ENCODE peak calls at places on chromosomes 3 and 15, in seven cellular contexts. One of them, this sample, is unnamed.

GRCh38 chr15:68609618-68610017 is 30.8 kb downstream of the CORO2B start:
- DNase-seq in ovary: peak; percentile 79
- DNase-seq in Panc1: no peak
- DNase-seq in upper lobe of left lung: no peak
- DNase-seq in aorta: peak; percentile 89
- DNase-seq in H7: no peak
- DNase-seq in fibroblast of the aortic adventitia: peak; percentile 94
- DNase-seq in this sample: no peak

GRCh38 chr3:61928776-61929175 is 367.4 kb downstream of the PTPRG start:
- DNase-seq in upper lobe of left lung: no peak
- DNase-seq in fibroblast of the aortic adventitia: no peak
- DNase-seq in Panc1: no peak
- DNase-seq in aorta: no peak
- DNase-seq in H7: no peak
- DNase-seq in ovary: no peak
- DNase-seq in this sample: no peak

GRCh38 chr15:78950343-78950742 is 5.5 kb upstream of the CTSH start:
- DNase-seq in ovary: no peak
- DNase-seq in aorta: peak; percentile 11
- DNase-seq in upper lobe of left lung: no peak
- DNase-seq in Panc1: no peak
- DNase-seq in H7: no peak
- DNase-seq in fibroblast of the aortic adventitia: no peak
- DNase-seq in this sample: peak; percentile 90

GRCh38 chr15:48385431-48385830 is 54.2 kb downstream of the DUT start:
- DNase-seq in H7: no peak
- DNase-seq in aorta: no peak
- DNase-seq in upper lobe of left lung: no peak
- DNase-seq in ovary: no peak
- DNase-seq in Panc1: no peak
- DNase-seq in fibroblast of the aortic adventitia: peak; percentile 99
- DNase-seq in this sample: no peak

GRCh38 chr15:57562220-57562769 is 29.4 kb upstream of the MYZAP start:
- DNase-seq in fibroblast of the aortic adventitia: no peak
- DNase-seq in ovary: no peak
- DNase-seq in Panc1: no peak
- DNase-seq in upper lobe of left lung: no peak
- DNase-seq in aorta: no peak
- DNase-seq in H7: no peak
- DNase-seq in this sample: no peak

GRCh38 chr3:37456270-37456708 is 281.9 kb upstream of the LRRFIP2 start:
- DNase-seq in upper lobe of left lung: peak; percentile 75
- DNase-seq in H7: no peak
- DNase-seq in aorta: peak; percentile 91
- DNase-seq in fibroblast of the aortic adventitia: peak; percentile 14
- DNase-seq in Panc1: no peak
- DNase-seq in ovary: no peak
- DNase-seq in this sample: peak; percentile 93

GRCh38 chr15:78272326-78272725 is 8.0 kb downstream of the DNAJA4 start:
- DNase-seq in upper lobe of left lung: no peak
- DNase-seq in fibroblast of the aortic adventitia: no peak
- DNase-seq in aorta: no peak
- DNase-seq in H7: peak; percentile 41
- DNase-seq in Panc1: no peak
- DNase-seq in ovary: no peak
- DNase-seq in this sample: no peak

GRCh38 chr3:195197764-195198423 is 73.1 kb downstream of the XXYLT1 start:
- DNase-seq in ovary: no peak
- DNase-seq in H7: no peak
- DNase-seq in aorta: no peak
- DNase-seq in Panc1: no peak
- DNase-seq in upper lobe of left lung: peak; percentile 9
- DNase-seq in fibroblast of the aortic adventitia: peak; percentile 20
- DNase-seq in this sample: no peak

GRCh38 chr3:86208782-86209181 is 782.2 kb downstream of the VGLL3 start:
- DNase-seq in upper lobe of left lung: no peak
- DNase-seq in fibroblast of the aortic adventitia: no peak
- DNase-seq in Panc1: no peak
- DNase-seq in ovary: no peak
- DNase-seq in aorta: no peak
- DNase-seq in H7: no peak
- DNase-seq in this sample: no peak

GRCh38 chr15:48616216-48616615 is 29.3 kb downstream of the FBN1 start:
- DNase-seq in ovary: no peak
- DNase-seq in aorta: no peak
- DNase-seq in Panc1: no peak
- DNase-seq in fibroblast of the aortic adventitia: no peak
- DNase-seq in H7: no peak
- DNase-seq in upper lobe of left lung: no peak
- DNase-seq in this sample: no peak

GRCh38 chr3:144636833-144637232 is 665.2 kb downstream of the DIPK2A start:
- DNase-seq in fibroblast of the aortic adventitia: no peak
- DNase-seq in H7: peak; percentile 3
- DNase-seq in aorta: no peak
- DNase-seq in ovary: no peak
- DNase-seq in Panc1: no peak
- DNase-seq in upper lobe of left lung: no peak
- DNase-seq in this sample: peak; percentile 31

GRCh38 chr15:67753901-67754300 is 71.4 kb upstream of the SKOR1 start:
- DNase-seq in fibroblast of the aortic adventitia: no peak
- DNase-seq in ovary: no peak
- DNase-seq in aorta: no peak
- DNase-seq in H7: no peak
- DNase-seq in Panc1: no peak
- DNase-seq in upper lobe of left lung: no peak
- DNase-seq in this sample: no peak

GRCh38 chr15:71650603-71651002 is 159.8 kb upstream of the NR2E3 start:
- DNase-seq in H7: no peak
- DNase-seq in aorta: no peak
- DNase-seq in ovary: no peak
- DNase-seq in upper lobe of left lung: no peak
- DNase-seq in Panc1: no peak
- DNase-seq in fibroblast of the aortic adventitia: no peak
- DNase-seq in this sample: no peak

GRCh38 chr3:56595956-56596355 is 39.0 kb downstream of the CCDC66 start:
- DNase-seq in ovary: no peak
- DNase-seq in aorta: no peak
- DNase-seq in upper lobe of left lung: no peak
- DNase-seq in fibroblast of the aortic adventitia: no peak
- DNase-seq in H7: no peak
- DNase-seq in Panc1: no peak
- DNase-seq in this sample: no peak

GRCh38 chr15:99167201-99167600 is 62.3 kb downstream of the SYNM start:
- DNase-seq in aorta: no peak
- DNase-seq in upper lobe of left lung: no peak
- DNase-seq in H7: no peak
- DNase-seq in Panc1: no peak
- DNase-seq in ovary: no peak
- DNase-seq in fibroblast of the aortic adventitia: no peak
- DNase-seq in this sample: no peak

GRCh38 chr15:71515375-71516186 is 294.8 kb upstream of the NR2E3 start:
- DNase-seq in aorta: no peak
- DNase-seq in ovary: no peak
- DNase-seq in H7: no peak
- DNase-seq in Panc1: no peak
- DNase-seq in fibroblast of the aortic adventitia: no peak
- DNase-seq in upper lobe of left lung: peak; percentile 24
- DNase-seq in this sample: peak; percentile 31

GRCh38 chr3:113273604-113274003 is 62.2 kb downstream of the BOC start:
- DNase-seq in ovary: no peak
- DNase-seq in H7: no peak
- DNase-seq in upper lobe of left lung: no peak
- DNase-seq in Panc1: no peak
- DNase-seq in aorta: no peak
- DNase-seq in fibroblast of the aortic adventitia: no peak
- DNase-seq in this sample: no peak

GRCh38 chr15:100528833-100529428 is at the start of gene CERS3:
- DNase-seq in H7: no peak
- DNase-seq in aorta: no peak
- DNase-seq in fibroblast of the aortic adventitia: no peak
- DNase-seq in ovary: no peak
- DNase-seq in upper lobe of left lung: no peak
- DNase-seq in Panc1: no peak
- DNase-seq in this sample: no peak

GRCh38 chr3:134449277-134449676 is 36.5 kb downstream of the ANAPC13 start:
- DNase-seq in H7: peak; percentile 70
- DNase-seq in Panc1: no peak
- DNase-seq in ovary: no peak
- DNase-seq in upper lobe of left lung: peak; percentile 29
- DNase-seq in aorta: no peak
- DNase-seq in fibroblast of the aortic adventitia: peak; percentile 56
- DNase-seq in this sample: peak; percentile 49

GRCh38 chr3:153026026-153026425 is 136.0 kb upstream of the RAP2B start:
- DNase-seq in upper lobe of left lung: no peak
- DNase-seq in fibroblast of the aortic adventitia: peak; percentile 76
- DNase-seq in ovary: no peak
- DNase-seq in Panc1: no peak
- DNase-seq in H7: no peak
- DNase-seq in aorta: no peak
- DNase-seq in this sample: peak; percentile 23

GRCh38 chr3:174533286-174533685 is 325.8 kb upstream of the NAALADL2 start:
- DNase-seq in H7: no peak
- DNase-seq in Panc1: no peak
- DNase-seq in fibroblast of the aortic adventitia: peak; percentile 46
- DNase-seq in aorta: no peak
- DNase-seq in ovary: no peak
- DNase-seq in upper lobe of left lung: no peak
- DNase-seq in this sample: no peak

GRCh38 chr3:64417816-64418215 is 192.6 kb upstream of the PRICKLE2 start:
- DNase-seq in Panc1: no peak
- DNase-seq in upper lobe of left lung: no peak
- DNase-seq in H7: no peak
- DNase-seq in aorta: no peak
- DNase-seq in ovary: no peak
- DNase-seq in fibroblast of the aortic adventitia: peak; percentile 20
- DNase-seq in this sample: no peak

GRCh38 chr15:20407553-20407952 is 134.0 kb downstream of the GOLGA6L6 start:
- DNase-seq in Panc1: no peak
- DNase-seq in upper lobe of left lung: no peak
- DNase-seq in ovary: no peak
- DNase-seq in H7: no peak
- DNase-seq in aorta: no peak
- DNase-seq in fibroblast of the aortic adventitia: no peak
- DNase-seq in this sample: no peak

DNA sequence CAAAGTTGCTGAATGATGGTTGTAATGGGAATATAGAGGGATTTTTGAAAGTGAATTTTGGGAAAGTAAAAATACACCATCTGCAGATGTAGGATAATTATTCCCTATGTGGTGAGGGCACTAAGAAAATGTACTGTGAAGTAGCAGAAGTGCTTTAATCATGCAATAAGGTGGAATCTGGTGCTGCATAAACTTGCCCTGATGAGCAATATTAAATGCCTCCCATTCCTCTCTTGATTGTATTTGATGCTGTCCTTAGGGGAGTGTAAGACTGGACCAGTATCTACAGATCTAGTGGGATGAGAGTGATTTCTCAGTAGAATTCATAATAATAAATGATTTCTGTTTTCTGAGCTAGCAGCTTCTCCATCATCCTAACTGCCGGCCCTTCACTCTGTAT is 47.7 kb upstream of the ATP2C1 start:
- DNase-seq in ovary: no peak
- DNase-seq in Panc1: no peak
- DNase-seq in H7: no peak
- DNase-seq in fibroblast of the aortic adventitia: no peak
- DNase-seq in upper lobe of left lung: no peak
- DNase-seq in aorta: no peak
- DNase-seq in this sample: no peak
- H3K4me3 ChIP-seq in ovary: no peak overlapping the region
- H3K4me3 ChIP-seq in Panc1: no peak overlapping the region
- H3K4me3 ChIP-seq in H7: no peak overlapping the region
- H3K4me3 ChIP-seq in fibroblast of the aortic adventitia: no peak overlapping the region
- H3K4me3 ChIP-seq in upper lobe of left lung: no peak overlapping the region
- H3K4me3 ChIP-seq in aorta: no peak overlapping the region
- H3K4me3 ChIP-seq in this sample: no peak overlapping the region

DNA sequence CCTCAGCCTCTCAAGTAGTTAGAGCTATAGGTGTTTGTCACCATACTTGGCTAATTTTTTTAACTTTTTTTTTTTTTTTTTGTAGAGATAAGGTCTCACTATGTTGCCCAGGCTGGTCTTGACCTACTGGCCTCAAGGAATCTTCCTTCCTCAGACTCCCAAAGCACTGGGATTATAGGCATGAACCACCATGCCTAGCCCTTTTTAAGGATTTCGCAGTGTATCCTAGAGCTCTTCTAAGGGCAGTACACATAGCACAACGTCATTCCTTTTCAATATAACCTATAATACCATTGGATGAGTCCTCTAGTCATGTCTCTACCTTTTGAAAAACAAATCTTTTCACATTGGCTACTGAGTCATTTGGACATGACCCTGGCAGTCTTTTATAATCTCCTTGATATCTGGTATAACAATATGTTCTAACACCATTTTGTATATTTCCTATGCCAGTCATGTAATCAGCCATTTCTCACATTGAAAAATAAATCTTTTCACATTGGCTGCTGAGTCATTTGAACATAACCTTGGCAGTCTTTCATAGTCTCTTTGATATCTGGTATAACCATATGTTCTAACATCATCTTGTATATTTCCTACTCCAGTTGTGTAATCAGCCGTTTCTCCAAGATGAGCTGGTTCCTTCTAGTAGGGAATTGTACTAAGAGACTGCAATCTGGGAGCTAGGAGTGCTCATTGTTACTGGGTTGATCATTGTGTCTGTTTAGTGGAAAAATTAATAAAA is 944.7 kb downstream of the MCTP2 start:
- DNase-seq in fibroblast of the aortic adventitia: peak; percentile 29
- DNase-seq in H7: no peak
- DNase-seq in ovary: no peak
- DNase-seq in upper lobe of left lung: no peak
- DNase-seq in Panc1: no peak
- DNase-seq in aorta: no peak
- DNase-seq in this sample: no peak
- H3K4me3 ChIP-seq in fibroblast of the aortic adventitia: no peak overlapping the region
- H3K4me3 ChIP-seq in H7: no peak overlapping the region
- H3K4me3 ChIP-seq in ovary: no peak overlapping the region
- H3K4me3 ChIP-seq in upper lobe of left lung: no peak overlapping the region
- H3K4me3 ChIP-seq in Panc1: no peak overlapping the region
- H3K4me3 ChIP-seq in aorta: no peak overlapping the region
- H3K4me3 ChIP-seq in this sample: no peak overlapping the region

DNA sequence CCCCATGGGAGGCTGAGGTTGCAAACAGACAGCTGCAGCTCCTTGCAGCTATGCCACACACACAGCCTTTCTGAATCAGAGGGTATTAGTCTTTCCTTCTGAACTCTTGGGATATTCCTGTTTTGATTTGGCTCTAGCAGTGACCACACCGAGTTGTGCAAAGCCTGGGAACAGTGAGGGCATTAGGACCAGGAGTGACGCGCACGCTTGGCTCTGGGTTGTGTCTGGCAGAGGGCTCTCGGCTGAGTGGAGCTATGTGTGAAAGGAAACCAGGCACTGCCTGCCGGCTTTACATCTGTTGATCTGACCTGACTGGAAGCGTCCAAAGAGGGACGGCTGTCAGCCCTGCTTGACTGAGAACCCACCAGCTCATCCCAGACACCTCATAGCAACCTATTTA is at the start of gene GALNT15:
- DNase-seq in Panc1: no peak
- DNase-seq in H7: no peak
- DNase-seq in upper lobe of left lung: peak; percentile 67
- DNase-seq in fibroblast of the aortic adventitia: peak; percentile 98
- DNase-seq in aorta: peak; percentile 95
- DNase-seq in ovary: peak; percentile 80
- DNase-seq in this sample: no peak
- H3K4me3 ChIP-seq in Panc1: no peak within 1 kb of the TSS
- H3K4me3 ChIP-seq in H7: no peak within 1 kb of the TSS
- H3K4me3 ChIP-seq in upper lobe of left lung: peak within 1 kb of the TSS; percentile 32
- H3K4me3 ChIP-seq in fibroblast of the aortic adventitia: peak within 1 kb of the TSS; percentile 40
- H3K4me3 ChIP-seq in aorta: peak within 1 kb of the TSS; percentile 27
- H3K4me3 ChIP-seq in ovary: peak within 1 kb of the TSS; percentile 38
- H3K4me3 ChIP-seq in this sample: no peak within 1 kb of the TSS

GRCh38 chr3:184774996-184775715 is 36.8 kb upstream of the VPS8 start:
- DNase-seq in aorta: peak; percentile 45
- DNase-seq in Panc1: no peak
- DNase-seq in fibroblast of the aortic adventitia: no peak
- DNase-seq in upper lobe of left lung: no peak
- DNase-seq in ovary: no peak
- DNase-seq in H7: no peak
- DNase-seq in this sample: no peak
- H3K4me3 ChIP-seq in aorta: no peak overlapping the region
- H3K4me3 ChIP-seq in Panc1: no peak overlapping the region
- H3K4me3 ChIP-seq in fibroblast of the aortic adventitia: no peak overlapping the region
- H3K4me3 ChIP-seq in upper lobe of left lung: no peak overlapping the region
- H3K4me3 ChIP-seq in ovary: no peak overlapping the region
- H3K4me3 ChIP-seq in H7: no peak overlapping the region
- H3K4me3 ChIP-seq in this sample: no peak overlapping the region